ENCODE peak calls at places on chromosomes 13 and 19, in seven cellular contexts. F is T-helper 17 cell, E is AG10803, H is ecto neural progenitor cell, G is non-pigmented ciliary epithelial cell, J is left kidney, S is ELR. L is an unnamed sample.

GRCh38 chr13:70183041-70183440 is 74.8 kb upstream of the KLHL1 start:
- DNase-seq in G (peak; percentile 35), J (no peak), H (no peak), F (no peak), S (peak; percentile 56), E (no peak), L (no peak)

GRCh38 chr13:74325106-74325505 is 190.9 kb upstream of the KLF12 start:
- DNase-seq in H (no peak), J (peak; percentile 53), G (no peak), S (peak; percentile 50), E (peak; percentile 61), F (no peak), L (no peak)

GRCh38 chr13:32314271-32314967 is 744 bp downstream of the ZAR1L start:
- DNase-seq in S (no peak), G (no peak), H (peak; percentile 50), F (no peak), E (no peak), J (no peak), L (no peak)

GRCh38 chr19:52961981-52962380 is 700 bp downstream of the ZNF816 start:
- DNase-seq in E (no peak), H (no peak), F (no peak), J (no peak), S (no peak), G (no peak), L (no peak)

GRCh38 chr19:18239303-18239702 is 13.1 kb upstream of the PDE4C start:
- DNase-seq in S (peak; percentile 23), E (no peak), H (no peak), G (no peak), F (no peak), J (peak; percentile 24), L (no peak)

GRCh38 chr13:29110003-29110402 is 289.9 kb downstream of the MTUS2 start:
- DNase-seq in H (no peak), S (peak; percentile 35), F (no peak), J (no peak), G (no peak), E (no peak), L (no peak)

GRCh38 chr13:48112896-48113525 is 18.1 kb upstream of the MED4 start:
- DNase-seq in G (no peak), F (no peak), S (peak; percentile 67), E (no peak), H (no peak), J (no peak), L (no peak)

GRCh38 chr13:40624338-40624737 is 42.1 kb downstream of the FOXO1 start:
- DNase-seq in S (no peak), F (no peak), J (no peak), H (no peak), E (peak; percentile 30), G (no peak), L (no peak)

GRCh38 chr13:26881154-26881553 is 120.6 kb upstream of the GPR12 start:
- DNase-seq in S (no peak), G (peak; percentile 5), F (no peak), J (peak; percentile 18), E (peak; percentile 35), H (no peak), L (no peak)

GRCh38 chr13:32829676-32830091 is 186.5 kb upstream of the KL start:
- DNase-seq in J (peak; percentile 69), H (no peak), E (peak; percentile 29), F (no peak), S (peak; percentile 92), G (no peak), L (no peak)

GRCh38 chr13:112895521-112896465 is 73.2 kb upstream of the MCF2L start:
- DNase-seq in G (no peak), H (no peak), F (no peak), J (peak; percentile 38), S (no peak), E (no peak), L (no peak)

GRCh38 chr19:48746120-48746519 is 589 bp downstream of the IZUMO1 start:
- DNase-seq in S (no peak), H (no peak), G (no peak), E (no peak), F (no peak), J (no peak), L (no peak)

L was measured in thoracic aorta.